ENCODE peak calls at places on chromosomes 12 and 14, in four cellular contexts. One of them, this sample, is unnamed.

GRCh38 chr14:104865069-104865630 is at the start of gene CEP170B:
- DNase-seq in skeletal muscle cell: no peak
- DNase-seq in naive thymus-derived CD8-positive, alpha-beta T cell: peak
- DNase-seq in fibroblast of lung: peak
- DNase-seq in this sample: no peak

GRCh38 chr12:99879439-99879838 is 105.3 kb downstream of the ANKS1B start:
- DNase-seq in skeletal muscle cell: no peak
- DNase-seq in naive thymus-derived CD8-positive, alpha-beta T cell: no peak
- DNase-seq in fibroblast of lung: no peak
- DNase-seq in this sample: no peak

GRCh38 chr12:47397664-47398281 is 308.1 kb downstream of the RPAP3 start:
- DNase-seq in naive thymus-derived CD8-positive, alpha-beta T cell: no peak
- DNase-seq in fibroblast of lung: peak
- DNase-seq in skeletal muscle cell: peak
- DNase-seq in this sample: peak

GRCh38 chr12:109730306-109731145 is 16.9 kb downstream of the FAM222A start:
- DNase-seq in naive thymus-derived CD8-positive, alpha-beta T cell: no peak
- DNase-seq in fibroblast of lung: no peak
- DNase-seq in skeletal muscle cell: no peak
- DNase-seq in this sample: no peak

GRCh38 chr12:52243264-52243773 is 10.3 kb downstream of the KRT7 start:
- DNase-seq in fibroblast of lung: no peak
- DNase-seq in naive thymus-derived CD8-positive, alpha-beta T cell: no peak
- DNase-seq in skeletal muscle cell: no peak
- DNase-seq in this sample: no peak

GRCh38 chr12:127873306-127873705 is 393.7 kb upstream of the TMEM132C start:
- DNase-seq in skeletal muscle cell: no peak
- DNase-seq in naive thymus-derived CD8-positive, alpha-beta T cell: no peak
- DNase-seq in fibroblast of lung: no peak
- DNase-seq in this sample: no peak

GRCh38 chr14:58055497-58055896 is 96.5 kb downstream of the ARMH4 start:
- DNase-seq in fibroblast of lung: no peak
- DNase-seq in skeletal muscle cell: no peak
- DNase-seq in naive thymus-derived CD8-positive, alpha-beta T cell: no peak
- DNase-seq in this sample: no peak

GRCh38 chr12:69657376-69658137 is 41.5 kb downstream of the BEST3 start:
- DNase-seq in skeletal muscle cell: no peak
- DNase-seq in fibroblast of lung: peak
- DNase-seq in naive thymus-derived CD8-positive, alpha-beta T cell: no peak
- DNase-seq in this sample: no peak

GRCh38 chr12:57840701-57841100 is 5.8 kb downstream of the CTDSP2 start:
- DNase-seq in fibroblast of lung: no peak
- DNase-seq in skeletal muscle cell: no peak
- DNase-seq in naive thymus-derived CD8-positive, alpha-beta T cell: no peak
- DNase-seq in this sample: no peak

GRCh38 chr12:1920971-1921370 is 2.5 kb upstream of the CACNA2D4 start:
- DNase-seq in fibroblast of lung: no peak
- DNase-seq in skeletal muscle cell: no peak
- DNase-seq in naive thymus-derived CD8-positive, alpha-beta T cell: no peak
- DNase-seq in this sample: no peak

This sample was measured in effector memory CD8-positive, alpha-beta T cell.